ENCODE peak calls at places on chromosomes 11 and 22, in four cellular contexts. A is CD8-positive, alpha-beta memory T cell; B is CD4-positive, alpha-beta memory T cell; W is CD8-positive, alpha-beta T cell. O is an unnamed sample.

GRCh38 chr11:17686185-17686980 is 33.0 kb upstream of the MYOD1 start:
- DNase-seq in A (no peak), W (no peak), B (no peak), O (no peak)

GRCh38 chr11:129061466-129062194 is 119.0 kb upstream of the TP53AIP1 start:
- DNase-seq in A (no peak), W (no peak), B (no peak), O (no peak)

GRCh38 chr11:47766363-47767227 is 546 bp downstream of the FNBP4 start:
- DNase-seq in A (peak; percentile 85), W (peak; percentile 59), B (peak; percentile 79), O (peak; percentile 48)

GRCh38 chr11:43576834-43577521 is 103.6 kb upstream of the HSD17B12 start:
- DNase-seq in W (no peak), A (no peak), B (no peak), O (peak; percentile 39)

GRCh38 chr11:111531687-111532364 is 8.7 kb upstream of the LAYN start:
- DNase-seq in A (peak; percentile 49), W (peak; percentile 45), B (no peak), O (peak; percentile 26)

GRCh38 chr22:44028091-44028490 is 4.0 kb downstream of the PARVB start:
- DNase-seq in B (no peak), W (no peak), A (no peak), O (no peak)

GRCh38 chr11:94449437-94449836 is 44.2 kb downstream of the MRE11 start:
- DNase-seq in B (no peak), A (no peak), W (no peak), O (no peak)

GRCh38 chr22:36029406-36029755 is 757 bp upstream of the RBFOX2 start:
- DNase-seq in B (no peak), W (no peak), A (no peak), O (no peak)

GRCh38 chr11:110134120-110134519 is 40.9 kb downstream of the ZC3H12C start:
- DNase-seq in A (no peak), W (no peak), B (no peak), O (no peak)

GRCh38 chr11:108616549-108616948 is 23.0 kb upstream of the EXPH5 start:
- DNase-seq in B (no peak), A (no peak), W (no peak), O (no peak)

GRCh38 chr22:42056757-42057511 is 13.7 kb downstream of the NAGA start:
- DNase-seq in W (no peak), B (no peak), A (no peak), O (no peak)

GRCh38 chr22:42064629-42065028 is 6.0 kb downstream of the NAGA start:
- DNase-seq in B (no peak), W (no peak), A (no peak), O (no peak)

GRCh38 chr22:42060489-42060888 is 10.1 kb downstream of the NAGA start:
- DNase-seq in B (no peak), W (no peak), A (no peak), O (no peak)

GRCh38 chr22:42062506-42063190 is 8.0 kb downstream of the NAGA start:
- DNase-seq in A (no peak), W (no peak), B (no peak), O (no peak)

DNA sequence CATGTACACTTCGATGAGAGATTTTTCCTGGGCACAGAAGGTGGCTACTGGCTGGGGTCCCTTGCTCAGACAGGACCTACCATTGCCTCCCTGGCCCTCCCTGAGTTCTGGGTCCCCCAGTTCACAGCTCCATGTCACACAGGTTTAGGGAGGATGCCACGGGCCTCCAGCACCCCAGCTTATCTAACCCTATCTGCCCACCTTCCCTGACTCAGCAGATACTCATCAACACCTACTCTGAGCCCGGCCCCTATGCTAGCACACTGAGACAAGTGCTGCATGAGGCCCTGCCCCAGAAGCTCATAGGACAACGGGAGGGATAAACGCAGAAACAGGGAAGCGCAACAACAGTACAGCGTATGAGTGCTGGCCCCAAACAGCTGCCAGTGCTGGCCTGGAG is 9.6 kb downstream of the NAGA start:
- DNase-seq in W (no peak), B (no peak), A (no peak), O (no peak)
- H3K4me3 ChIP-seq in W (no peak overlapping the region), B (no peak overlapping the region), A (no peak overlapping the region), O (no peak overlapping the region)

DNA sequence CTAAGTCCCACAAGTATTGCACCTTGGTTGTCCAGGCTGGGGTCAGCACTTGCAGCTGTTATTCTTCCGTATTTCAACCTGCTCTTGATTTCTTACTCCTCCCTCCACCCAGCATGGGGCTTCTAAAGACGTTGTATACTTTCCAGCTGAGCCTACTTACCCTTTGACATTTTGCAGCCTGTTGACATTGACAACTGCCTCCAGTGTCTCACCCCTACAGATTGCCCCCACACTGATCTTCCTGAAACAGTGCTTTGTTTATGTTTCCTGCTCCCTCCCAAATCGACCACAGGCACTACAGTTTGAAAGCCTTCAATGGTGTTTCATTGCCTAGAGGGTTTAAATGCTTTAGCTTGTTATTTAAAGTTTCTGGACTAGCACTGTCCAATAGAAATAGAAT is 56.6 kb downstream of the FAM83F start:
- DNase-seq in B (no peak), W (no peak), A (no peak), O (peak; percentile 62)
- H3K4me3 ChIP-seq in B (no peak overlapping the region), W (no peak overlapping the region), A (peak overlapping the region; percentile 32), O (no peak overlapping the region)

DNA sequence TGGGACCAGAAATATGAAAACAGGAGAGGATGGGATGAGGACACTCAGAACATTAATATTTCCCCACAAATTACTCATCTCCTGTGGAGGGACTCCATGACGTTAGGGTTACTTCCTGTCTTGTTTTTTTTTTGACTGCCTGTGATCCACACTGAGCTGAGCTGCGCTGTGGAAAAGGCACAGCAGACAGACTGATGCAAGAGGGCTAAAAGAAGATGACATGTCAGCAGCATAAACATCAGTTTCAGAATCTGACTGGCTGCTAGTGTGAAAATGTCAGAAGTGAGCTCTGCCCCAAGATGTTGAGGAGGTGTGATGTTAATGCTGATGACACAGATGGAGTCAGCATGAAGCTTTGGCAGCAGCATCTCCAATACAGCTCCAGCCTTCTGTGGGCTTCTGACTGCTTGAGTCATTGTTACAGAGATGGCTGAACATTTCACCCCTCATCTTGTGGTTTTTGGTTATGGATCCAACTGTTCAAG is 286.8 kb downstream of the BLID start:
- DNase-seq in W (no peak), B (no peak), A (no peak), O (no peak)
- H3K4me3 ChIP-seq in W (no peak overlapping the region), B (no peak overlapping the region), A (no peak overlapping the region), O (no peak overlapping the region)

DNA sequence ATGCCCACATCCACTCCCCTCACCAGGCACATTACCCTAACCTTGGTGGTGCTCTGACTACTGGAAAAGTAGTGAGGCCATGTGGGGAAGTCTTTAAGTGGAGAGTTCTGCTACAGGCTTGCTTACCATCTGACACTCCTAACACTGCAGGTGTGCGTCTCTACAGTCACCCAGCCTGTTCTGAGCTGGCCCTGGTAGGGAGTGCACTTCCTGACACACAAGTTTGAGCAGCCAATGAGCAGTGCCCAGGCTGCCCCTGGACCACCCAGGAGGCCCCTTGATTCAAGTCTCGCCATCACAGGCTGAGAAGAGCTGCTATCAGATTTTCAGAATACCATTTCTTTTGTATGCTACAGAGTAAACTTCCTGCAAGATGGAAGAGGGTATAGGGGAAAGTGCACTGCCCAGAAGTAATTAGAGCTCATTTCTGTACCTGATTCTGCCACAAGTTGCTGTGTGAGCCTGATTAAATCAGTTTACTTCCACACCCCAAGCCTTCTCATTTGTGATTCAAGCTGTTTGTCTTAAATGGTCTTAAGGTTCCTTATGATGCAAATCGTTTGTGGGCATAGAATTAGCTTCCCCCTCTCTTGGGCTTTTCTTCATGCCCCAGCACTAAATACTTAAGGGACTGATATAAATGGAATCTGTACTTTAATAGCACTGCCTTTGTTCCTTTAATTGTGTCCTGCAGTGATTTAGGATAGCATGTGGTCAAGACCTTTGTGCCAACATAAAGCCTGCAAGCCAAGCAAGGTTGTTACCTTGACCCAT is 22.2 kb downstream of the OPCML start:
- DNase-seq in W (no peak), A (no peak), B (no peak), O (no peak)
- H3K4me3 ChIP-seq in W (no peak overlapping the region), A (no peak overlapping the region), B (no peak overlapping the region), O (no peak overlapping the region)

GRCh38 chr22:39907035-39907434 is 6.2 kb downstream of the GRAP2 start:
- DNase-seq in A (no peak), W (no peak), B (no peak), O (no peak)
- H3K4me3 ChIP-seq in A (peak overlapping the region; percentile 68), W (peak overlapping the region; percentile 57), B (peak overlapping the region; percentile 33), O (no peak overlapping the region)

GRCh38 chr11:33735426-33736147 is 636 bp downstream of the CD59 start:
- DNase-seq in W (peak; percentile 21), A (peak; percentile 59), B (peak; percentile 48), O (no peak)

GRCh38 chr11:33734441-33735165 is 1.6 kb downstream of the CD59 start:
- DNase-seq in W (no peak), B (no peak), A (no peak), O (no peak)

GRCh38 chr11:33735166-33735425 is 1.1 kb downstream of the CD59 start:
- DNase-seq in B (no peak), A (no peak), W (no peak), O (no peak)

GRCh38 chr11:33736148-33736809 is at the start of gene CD59:
- DNase-seq in W (peak; percentile 87), B (peak; percentile 82), A (peak; percentile 89), O (peak; percentile 78)

GRCh38 chr11:33737362-33737821 is 1.2 kb upstream of the CD59 start:
- DNase-seq in A (no peak), B (no peak), W (no peak), O (no peak)
- H3K4me3 ChIP-seq in A (no peak overlapping the region), B (no peak overlapping the region), W (no peak overlapping the region), O (no peak overlapping the region)

GRCh38 chr22:50498322-50498861 is 9.1 kb downstream of the LMF2 start:
- DNase-seq in W (peak; percentile 61), B (peak; percentile 66), A (peak; percentile 81), O (peak; percentile 50)
- H3K4me3 ChIP-seq in W (no peak overlapping the region), B (no peak overlapping the region), A (no peak overlapping the region), O (no peak overlapping the region)

GRCh38 chr22:17115311-17115710 is 5.8 kb downstream of the TMEM121B start:
- DNase-seq in B (no peak), W (no peak), A (peak; percentile 6), O (no peak)

GRCh38 chr22:17112491-17113042 is 8.6 kb downstream of the TMEM121B start:
- DNase-seq in B (no peak), A (peak; percentile 12), W (no peak), O (no peak)

GRCh38 chr22:17114958-17115235 is 6.3 kb downstream of the TMEM121B start:
- DNase-seq in A (no peak), W (no peak), B (no peak), O (no peak)

GRCh38 chr22:17114173-17114957 is 6.8 kb downstream of the TMEM121B start:
- DNase-seq in B (no peak), W (no peak), A (peak; percentile 37), O (no peak)

DNA sequence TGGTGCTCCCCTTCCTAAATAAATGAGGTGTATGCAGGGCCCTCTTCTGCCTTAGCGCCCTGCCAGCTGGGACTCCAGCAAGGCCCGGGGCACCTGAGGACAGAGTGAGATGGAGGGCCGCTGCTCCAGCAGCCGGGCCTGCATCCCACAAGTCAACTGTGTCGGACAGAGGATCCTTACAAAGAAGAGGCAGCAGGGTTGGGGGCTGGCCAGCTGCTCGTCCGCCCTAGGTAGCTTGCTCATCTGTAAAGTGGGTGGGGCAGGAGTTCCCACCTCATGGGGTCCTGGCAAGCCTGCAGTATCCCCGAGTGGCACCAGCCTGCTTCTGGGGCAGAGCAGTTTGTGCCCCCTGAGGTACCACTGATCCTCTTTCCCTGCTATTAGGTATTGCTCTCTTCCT is 7.6 kb downstream of the TMEM121B start:
- DNase-seq in W (no peak), A (peak; percentile 41), B (no peak), O (no peak)
- H3K4me3 ChIP-seq in W (no peak overlapping the region), A (no peak overlapping the region), B (no peak overlapping the region), O (no peak overlapping the region)

GRCh38 chr11:2139691-2140337 is 625 bp upstream of the IGF2 start:
- DNase-seq in A (no peak), W (no peak), B (no peak), O (no peak)
- H3K4me3 ChIP-seq in A (no peak overlapping the region), W (no peak overlapping the region), B (no peak overlapping the region), O (no peak overlapping the region)

O was measured in Jurkat, Clone E6-1.